ENCODE peak calls at places on chromosomes 3 and 15, in four cellular contexts. L, V, W and T are unnamed samples.

GRCh38 chr3:37768107-37768809 is 93.4 kb upstream of the CTDSPL start:
- DNase-seq in L (no peak), V (no peak), W (no peak), T (no peak)

GRCh38 chr15:86362556-86362955 is 282.9 kb downstream of the AGBL1 start:
- DNase-seq in L (no peak), V (no peak), W (no peak), T (no peak)

GRCh38 chr15:70609919-70610318 is 153.4 kb downstream of the UACA start:
- DNase-seq in L (no peak), V (no peak), W (no peak), T (no peak)

GRCh38 chr15:56232058-56232457 is 11.6 kb downstream of the RFX7 start:
- DNase-seq in L (no peak), V (no peak), W (no peak), T (no peak)

GRCh38 chr15:88274534-88275460 is 18.3 kb upstream of the NTRK3 start:
- DNase-seq in L (peak), V (peak), W (no peak), T (no peak)

GRCh38 chr3:184345678-184346144 is 8.3 kb downstream of the FAM131A start:
- DNase-seq in L (no peak), V (no peak), W (no peak), T (no peak)

GRCh38 chr3:134216851-134217250 is 33.8 kb downstream of the RYK start:
- DNase-seq in L (no peak), V (no peak), W (no peak), T (no peak)

GRCh38 chr3:153311531-153311930 is 149.5 kb downstream of the RAP2B start:
- DNase-seq in L (no peak), V (no peak), W (no peak), T (no peak)

GRCh38 chr3:111070772-111071256 is 802 bp upstream of the NECTIN3 start:
- DNase-seq in L (peak), V (peak), W (no peak), T (no peak)

GRCh38 chr3:122079524-122079923 is 24.4 kb downstream of the CD86 start:
- DNase-seq in L (no peak), V (no peak), W (no peak), T (no peak)

GRCh38 chr15:29675791-29676301 is 146.4 kb downstream of the TJP1 start:
- DNase-seq in L (no peak), V (no peak), W (no peak), T (no peak)

GRCh38 chr3:40382617-40382979 is 4.4 kb upstream of the ENTPD3 start:
- DNase-seq in L (no peak), V (no peak), W (no peak), T (no peak)

GRCh38 chr3:177491301-177492031 is 294.2 kb upstream of the TBL1XR1 start:
- DNase-seq in L (no peak), V (no peak), W (no peak), T (no peak)

GRCh38 chr3:32041316-32041715 is 59.8 kb downstream of the ZNF860 start:
- DNase-seq in L (no peak), V (no peak), W (no peak), T (no peak)

GRCh38 chr3:132660056-132660744 is at the start of gene UBA5:
- DNase-seq in L (peak), V (peak), W (peak), T (no peak)

GRCh38 chr15:80695099-80695910 is at the start of gene ABHD17C:
- DNase-seq in L (peak), V (no peak), W (no peak), T (no peak)

GRCh38 chr15:48641416-48641815 is 4.1 kb downstream of the FBN1 start:
- DNase-seq in L (no peak), V (no peak), W (no peak), T (no peak)

GRCh38 chr3:161069441-161070251 is 35.5 kb downstream of the B3GALNT1 start:
- DNase-seq in L (no peak), V (no peak), W (peak), T (no peak)